ENCODE peak calls at places on chromosomes 5 and 9, in eight cellular contexts. Q, X, Y, F, R, O, P and Z are unnamed samples.

GRCh38 chr9:15206949-15207696 is 99.9 kb downstream of the TTC39B start:
- DNase-seq in Q (no peak), X (no peak), Y (no peak), F (no peak), R (no peak), O (no peak), P (no peak), Z (no peak)

GRCh38 chr9:117737721-117738226 is 33.6 kb downstream of the TLR4 start:
- DNase-seq in Q (no peak), X (no peak), Y (no peak), F (no peak), R (no peak), O (no peak), P (no peak), Z (no peak)

GRCh38 chr5:130743091-130743490 is 422.0 kb downstream of the HINT1 start:
- DNase-seq in Q (no peak), X (no peak), Y (no peak), F (no peak), R (no peak), O (no peak), P (no peak), Z (no peak)

GRCh38 chr9:137045294-137046093 is 483 bp downstream of the NPDC1 start:
- DNase-seq in Q (no peak), X (no peak), Y (peak), F (peak), R (no peak), O (no peak), P (no peak), Z (peak)

GRCh38 chr5:39197556-39197955 is 21.8 kb downstream of the FYB1 start:
- DNase-seq in Q (peak), X (peak), Y (no peak), F (no peak), R (no peak), O (no peak), P (no peak), Z (no peak)

GRCh38 chr5:73661753-73662152 is 35.8 kb downstream of the ARHGEF28 start:
- DNase-seq in Q (no peak), X (no peak), Y (no peak), F (no peak), R (no peak), O (no peak), P (no peak), Z (no peak)

GRCh38 chr9:75054373-75055001 is 26.4 kb upstream of the CARNMT1 start:
- DNase-seq in Q (no peak), X (no peak), Y (no peak), F (peak), R (no peak), O (no peak), P (no peak), Z (peak)

GRCh38 chr9:89996106-89996505 is 391.3 kb downstream of the GADD45G start:
- DNase-seq in Q (no peak), X (no peak), Y (no peak), F (no peak), R (no peak), O (no peak), P (peak), Z (no peak)

GRCh38 chr5:163377982-163378381 is 59.4 kb upstream of the CCNG1 start:
- DNase-seq in Q (no peak), X (no peak), Y (no peak), F (no peak), R (no peak), O (no peak), P (no peak), Z (no peak)

GRCh38 chr9:122071716-122072115 is 21.4 kb downstream of the TTLL11 start:
- DNase-seq in Q (no peak), X (no peak), Y (no peak), F (no peak), R (no peak), O (peak), P (no peak), Z (no peak)

GRCh38 chr5:174182111-174182510 is 136.6 kb downstream of the NSG2 start:
- DNase-seq in Q (no peak), X (no peak), Y (no peak), F (no peak), R (no peak), O (no peak), P (no peak), Z (no peak)

GRCh38 chr9:110427497-110428104 is 89.9 kb upstream of the TXNDC8 start:
- DNase-seq in Q (no peak), X (no peak), Y (peak), F (peak), R (peak), O (no peak), P (peak), Z (peak)